ENCODE peak calls at places on chromosomes 11 and 22, in five cellular contexts. P is CD8-positive, alpha-beta T cell; I is fibroblast of lung; E is A549; Y is Panc1. U is an unnamed sample.

GRCh38 chr11:393219-394033 is 583 bp upstream of the PKP3 start:
- DNase-seq in P (no peak), I (peak; percentile 76), E (peak; percentile 77), Y (no peak), U (peak; percentile 72)

GRCh38 chr11:33375688-33376311 is 118.6 kb downstream of the HIPK3 start:
- DNase-seq in P (no peak), I (peak; percentile 46), E (no peak), Y (no peak), U (no peak)

GRCh38 chr11:47768090-47768620 is 1.0 kb upstream of the FNBP4 start:
- DNase-seq in P (peak; percentile 17), I (peak; percentile 68), E (peak; percentile 82), Y (peak; percentile 17), U (no peak)

GRCh38 chr11:85021066-85021465 is 606.1 kb downstream of the DLG2 start:
- DNase-seq in P (no peak), I (no peak), E (no peak), Y (no peak), U (no peak)

GRCh38 chr22:37848587-37849088 is 581 bp upstream of the EIF3L start:
- DNase-seq in P (peak; percentile 12), I (peak; percentile 11), E (peak; percentile 42), Y (no peak), U (no peak)

GRCh38 chr11:13101836-13102574 is 92.9 kb downstream of the RASSF10 start:
- DNase-seq in P (no peak), I (no peak), E (no peak), Y (no peak), U (no peak)

GRCh38 chr11:27703453-27703852 is 3.2 kb upstream of the BDNF start:
- DNase-seq in P (no peak), I (peak; percentile 72), E (peak; percentile 44), Y (no peak), U (no peak)

GRCh38 chr22:36379593-36380361 is 8.0 kb downstream of the MYH9 start:
- DNase-seq in P (peak; percentile 74), I (peak; percentile 64), E (no peak), Y (no peak), U (no peak)

GRCh38 chr22:30918761-30919160 is 49.8 kb downstream of the MORC2 start:
- DNase-seq in P (no peak), I (no peak), E (no peak), Y (no peak), U (no peak)

GRCh38 chr22:30262917-30263741 is 3.5 kb downstream of the OSM start:
- DNase-seq in P (peak; percentile 84), I (peak; percentile 57), E (peak; percentile 67), Y (no peak), U (no peak)

GRCh38 chr11:104319396-104319795 is 155.4 kb upstream of the PDGFD start:
- DNase-seq in P (no peak), I (no peak), E (no peak), Y (no peak), U (no peak)

GRCh38 chr11:111347723-111348115 is 31.4 kb downstream of the POU2AF1 start:
- DNase-seq in P (no peak), I (peak; percentile 46), E (no peak), Y (no peak), U (no peak)

GRCh38 chr11:32436751-32437405 is 1.5 kb upstream of the WT1 start:
- DNase-seq in P (no peak), I (no peak), E (no peak), Y (no peak), U (no peak)

GRCh38 chr11:132278801-132279574 is 908.6 kb downstream of the NTM start:
- DNase-seq in P (no peak), I (peak; percentile 77), E (peak; percentile 0), Y (no peak), U (no peak)

GRCh38 chr22:40332319-40332781 is 13.9 kb upstream of the ADSL start:
- DNase-seq in P (no peak), I (peak; percentile 76), E (no peak), Y (no peak), U (no peak)

GRCh38 chr11:8826901-8827560 is 84.0 kb upstream of the AKIP1 start:
- DNase-seq in P (no peak), I (peak; percentile 12), E (no peak), Y (no peak), U (no peak)
- H3K27ac ChIP-seq in P (no peak overlapping the region), I (peak overlapping the region; percentile 79), E (peak overlapping the region; percentile 41), Y (peak overlapping the region; percentile 49), U (no peak overlapping the region)

DNA sequence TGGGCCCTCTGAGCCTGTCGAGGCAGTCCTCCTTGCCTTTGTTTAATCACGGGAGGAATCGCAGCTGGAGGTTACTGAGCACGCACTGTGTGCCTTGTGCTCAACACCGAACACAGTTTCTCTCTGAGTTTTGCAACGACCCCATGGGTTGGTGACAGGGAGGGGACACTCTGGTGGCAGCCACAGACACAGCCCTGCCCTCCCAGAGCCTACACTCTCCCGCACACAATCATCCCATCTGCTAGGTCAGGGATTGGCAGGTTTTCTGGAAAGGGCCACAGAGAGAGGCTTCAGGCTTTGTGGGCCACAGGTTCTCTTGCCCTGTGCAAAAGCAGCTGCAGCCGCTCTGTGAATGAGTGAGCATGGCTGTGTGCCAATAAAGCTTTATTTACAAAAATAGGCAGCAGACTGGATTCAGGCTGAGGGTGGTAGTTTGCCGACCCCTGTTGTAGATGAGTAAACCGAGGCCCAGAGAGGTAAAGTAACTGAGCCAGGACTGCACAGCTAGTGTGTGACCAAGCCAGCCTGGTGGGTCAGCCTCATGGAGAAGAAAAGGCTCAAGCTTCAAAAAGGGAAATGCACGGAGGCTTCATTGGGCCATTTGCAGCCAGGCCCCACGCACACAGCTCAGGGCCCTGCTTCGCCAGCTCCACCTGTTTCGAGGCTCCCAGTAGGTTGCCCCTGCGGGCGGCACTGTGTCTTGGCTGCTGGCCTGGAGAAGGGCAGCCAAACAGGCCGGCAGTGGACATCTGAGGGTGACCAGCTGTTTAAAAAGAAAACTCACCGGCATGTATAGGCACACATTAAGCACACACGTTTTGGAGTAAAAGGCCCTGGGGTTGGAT is 16.3 kb downstream of the LTO1 start:
- DNase-seq in P (no peak), I (no peak), E (no peak), Y (no peak), U (no peak)
- H3K27ac ChIP-seq in P (no peak overlapping the region), I (no peak overlapping the region), E (peak overlapping the region; percentile 90), Y (no peak overlapping the region), U (no peak overlapping the region)

GRCh38 chr22:50186789-50187523 is 1.2 kb downstream of the TRABD start:
- DNase-seq in P (no peak), I (no peak), E (no peak), Y (no peak), U (no peak)
- H3K27ac ChIP-seq in P (peak overlapping the region; percentile 45), I (no peak overlapping the region), E (peak overlapping the region; percentile 99), Y (peak overlapping the region; percentile 76), U (peak overlapping the region; percentile 58)

DNA sequence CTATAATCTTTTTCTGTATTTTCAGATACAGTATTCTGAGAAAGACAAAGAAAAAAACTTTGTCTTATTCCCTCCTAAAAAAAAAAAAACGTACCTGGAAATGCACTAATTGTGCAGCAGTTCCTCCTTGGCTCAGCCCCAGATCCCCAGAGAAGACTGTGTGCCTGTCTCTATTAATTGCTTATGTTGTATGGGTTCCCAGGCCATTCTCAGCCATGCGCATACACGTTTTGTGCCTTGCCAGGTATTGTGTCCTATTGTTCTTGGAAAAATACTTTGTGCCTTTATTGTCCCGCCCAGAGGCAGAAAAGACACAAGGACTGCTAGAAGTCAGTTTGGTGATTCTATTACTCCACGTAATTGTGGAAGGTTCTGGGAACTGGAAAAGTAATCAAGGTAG is 91.2 kb downstream of the PIWIL4 start:
- DNase-seq in P (no peak), I (no peak), E (no peak), Y (no peak), U (no peak)
- H3K27ac ChIP-seq in P (no peak overlapping the region), I (no peak overlapping the region), E (no peak overlapping the region), Y (no peak overlapping the region), U (no peak overlapping the region)

DNA sequence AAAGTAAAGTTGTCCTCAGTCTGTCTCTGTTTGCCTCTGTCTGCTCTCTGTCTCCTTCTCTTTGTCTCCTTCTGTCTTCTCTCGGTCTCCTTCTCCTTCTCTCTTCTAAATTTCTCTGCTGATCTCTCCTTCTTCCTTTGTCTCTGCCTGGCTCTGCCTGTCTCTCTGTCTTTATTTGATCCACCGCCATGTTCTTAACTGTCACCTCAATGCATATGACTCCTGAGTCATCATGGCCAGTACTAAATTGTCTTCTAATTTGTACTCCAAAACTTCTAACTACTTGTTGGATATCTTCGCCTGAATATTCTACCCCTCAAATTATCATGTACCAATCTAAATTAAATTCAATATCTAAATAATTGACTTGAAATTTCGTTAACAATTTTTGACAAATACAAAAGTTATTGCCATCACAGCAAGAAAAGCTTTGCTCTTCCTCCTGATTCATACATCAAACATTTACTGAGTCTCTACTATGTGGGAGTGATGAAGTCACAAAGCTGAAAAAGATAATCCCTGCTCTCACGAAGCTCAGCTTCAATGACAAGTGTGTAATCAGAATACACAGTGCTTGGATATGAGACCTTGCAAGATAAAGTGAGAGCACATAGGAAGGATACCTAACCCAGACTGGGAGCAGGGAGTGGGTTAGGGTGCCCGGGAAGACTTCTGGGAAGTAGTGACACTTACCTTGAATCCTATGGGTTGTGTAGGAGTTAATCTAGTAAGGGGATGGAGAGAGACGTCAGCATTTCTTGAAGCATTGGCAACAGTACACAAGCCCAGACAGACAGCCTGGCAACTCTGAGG is 193.0 kb downstream of the MAML2 start:
- DNase-seq in P (no peak), I (peak; percentile 92), E (peak; percentile 67), Y (no peak), U (no peak)
- H3K27ac ChIP-seq in P (no peak overlapping the region), I (peak overlapping the region; percentile 71), E (peak overlapping the region; percentile 85), Y (no peak overlapping the region), U (peak overlapping the region; percentile 13)

GRCh38 chr11:45104006-45104789 is 42.2 kb upstream of the PRDM11 start:
- DNase-seq in P (peak; percentile 8), I (no peak), E (no peak), Y (no peak), U (no peak)
- H3K27ac ChIP-seq in P (no peak overlapping the region), I (no peak overlapping the region), E (no peak overlapping the region), Y (no peak overlapping the region), U (no peak overlapping the region)

DNA sequence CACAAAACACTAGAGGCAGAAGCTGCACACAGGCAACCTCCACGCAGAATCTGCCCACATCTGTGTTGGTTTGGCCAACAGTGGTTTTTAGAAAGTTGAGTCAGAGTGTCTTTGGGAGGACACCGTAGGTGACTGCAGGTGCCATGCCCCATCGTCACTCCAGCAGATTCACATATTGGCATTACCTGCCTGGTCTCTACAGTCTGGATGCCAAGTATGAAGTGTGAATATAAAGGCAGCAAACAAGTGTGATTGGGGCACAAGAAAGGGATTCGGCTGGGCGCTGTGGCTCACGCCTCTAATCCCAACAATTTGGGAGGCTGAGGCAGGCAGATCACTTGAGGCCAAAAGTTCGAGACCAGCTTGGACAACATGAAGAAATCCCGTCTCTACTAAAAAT is 11.0 kb upstream of the FXYD2 start:
- DNase-seq in P (no peak), I (no peak), E (no peak), Y (no peak), U (no peak)
- H3K27ac ChIP-seq in P (no peak overlapping the region), I (no peak overlapping the region), E (no peak overlapping the region), Y (no peak overlapping the region), U (no peak overlapping the region)

U was measured in keratinocyte.